ENCODE peak calls at places on chromosomes 12 and 14, in four cellular contexts. J is OCI-LY7, G is HCT116, O is neural progenitor cell. A is an unnamed sample.

GRCh38 chr12:13880613-13881012 is 100.8 kb downstream of the GRIN2B start:
- DNase-seq in G (no peak), O (no peak), J (no peak), A (no peak)

GRCh38 chr14:50967104-50967503 is 22.8 kb upstream of the PYGL start:
- DNase-seq in J (no peak), O (no peak), G (no peak), A (no peak)

GRCh38 chr14:95482967-95483842 is 33.2 kb downstream of the SYNE3 start:
- DNase-seq in O (no peak), J (no peak), G (peak), A (no peak)

GRCh38 chr14:102593841-102594170 is 1.4 kb downstream of the RCOR1 start:
- DNase-seq in O (no peak), J (no peak), G (no peak), A (no peak)

GRCh38 chr14:104345316-104346111 is 207.1 kb downstream of the KIF26A start:
- DNase-seq in J (no peak), G (no peak), O (no peak), A (no peak)

GRCh38 chr12:77723308-77723707 is 107.4 kb upstream of the NAV3 start:
- DNase-seq in O (no peak), G (no peak), J (no peak), A (no peak)

GRCh38 chr14:41285193-41285748 is 321.4 kb upstream of the LRFN5 start:
- DNase-seq in G (no peak), J (peak), O (peak), A (peak)

GRCh38 chr12:70853326-70853725 is 67.2 kb downstream of the PTPRR start:
- DNase-seq in J (no peak), O (no peak), G (no peak), A (no peak)

GRCh38 chr14:73786632-73786941 is 65.0 kb upstream of the PTGR2 start:
- DNase-seq in J (peak), G (no peak), O (peak), A (no peak)

GRCh38 chr14:74965770-74966153 is 10.4 kb upstream of the PGF start:
- DNase-seq in G (no peak), O (no peak), J (no peak), A (no peak)
- TF ChIP-seq EZH2phosphoT487 in G (no peak), O (no peak), J (no peak), A (no peak)

GRCh38 chr14:99125616-99126431 is 146.2 kb downstream of the BCL11B start:
- DNase-seq in J (no peak), O (no peak), G (no peak), A (no peak)

GRCh38 chr14:99122521-99123125 is 149.4 kb downstream of the BCL11B start:
- DNase-seq in J (no peak), G (no peak), O (no peak), A (no peak)

GRCh38 chr14:99123208-99123870 is 148.7 kb downstream of the BCL11B start:
- DNase-seq in G (no peak), O (no peak), J (no peak), A (no peak)

GRCh38 chr14:99125113-99125512 is 146.9 kb downstream of the BCL11B start:
- DNase-seq in J (no peak), O (no peak), G (no peak), A (no peak)

DNA sequence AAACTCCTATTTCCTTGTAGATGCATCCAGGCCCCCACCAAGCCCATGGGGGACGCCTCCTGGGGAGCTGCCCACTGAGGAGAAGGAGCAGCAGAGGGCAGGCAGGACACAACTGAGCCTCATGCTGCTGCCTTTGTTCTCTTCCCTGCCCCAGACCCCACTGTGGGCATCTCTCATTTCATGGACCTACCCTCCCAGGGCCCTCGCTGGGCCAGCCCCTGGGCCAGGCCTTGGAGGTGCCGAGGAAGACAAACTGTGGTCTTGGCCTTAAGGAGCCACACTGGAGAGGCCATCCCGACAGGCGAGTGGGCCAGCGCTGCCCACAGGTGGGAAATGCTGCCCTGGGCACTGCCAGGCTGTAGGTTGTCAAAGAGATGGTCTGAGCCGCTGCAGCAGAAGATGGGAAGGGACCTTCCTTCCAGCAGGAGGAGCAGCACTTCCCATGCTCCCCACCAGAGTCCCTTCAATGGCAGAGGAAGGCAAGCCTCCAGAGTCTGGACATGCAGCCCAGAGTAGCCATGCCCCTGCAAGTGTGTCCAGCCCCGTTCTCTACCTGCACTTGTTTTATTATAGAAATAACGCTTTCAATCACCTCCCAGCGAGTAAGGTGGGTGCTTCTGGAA is 147.4 kb downstream of the BCL11B start:
- DNase-seq in J (no peak), O (no peak), G (no peak), A (no peak)
- TF ChIP-seq CTCF in J (no peak), O (no peak), G (no peak), A (no peak)

GRCh38 chr12:31206038-31206670 is 119.8 kb downstream of the SINHCAF start:
- DNase-seq in J (no peak), O (no peak), G (peak), A (no peak)
- TF ChIP-seq EZH2phosphoT487 in J (no peak), O (no peak), G (no peak), A (no peak)

GRCh38 chr14:90652626-90653025 is 163.6 kb downstream of the TTC7B start:
- DNase-seq in O (no peak), G (no peak), J (no peak), A (no peak)
- TF ChIP-seq CTCF in O (no peak), G (no peak), J (no peak), A (no peak)